ENCODE peak calls at places on chromosomes 16 and 17, in five cellular contexts. T, O, X, R and L are unnamed samples.

GRCh38 chr16:22330326-22330725 is 33.1 kb downstream of the POLR3E start:
- DNase-seq in R (no peak), T (no peak), X (no peak), O (no peak), L (no peak)

GRCh38 chr16:62475573-62475972 is 439.3 kb upstream of the CDH8 start:
- DNase-seq in X (no peak), T (no peak), O (no peak), R (no peak), L (no peak)

GRCh38 chr16:11470676-11471415 is 115.9 kb downstream of the LITAF start:
- DNase-seq in T (no peak), O (no peak), X (no peak), R (no peak), L (no peak)

GRCh38 chr16:29813644-29814562 is 1.9 kb downstream of the PRRT2 start:
- DNase-seq in X (no peak), R (no peak), O (no peak), T (no peak), L (no peak)

GRCh38 chr16:7345423-7345822 is 12.8 kb downstream of the RBFOX1 start:
- DNase-seq in T (peak), O (no peak), R (no peak), X (no peak), L (no peak)

GRCh38 chr17:75864448-75864871 is 9.3 kb upstream of the WBP2 start:
- DNase-seq in R (peak), O (peak), T (peak), X (peak), L (peak)

GRCh38 chr16:17397499-17397891 is 73.3 kb downstream of the XYLT1 start:
- DNase-seq in R (no peak), X (peak), T (no peak), O (peak), L (no peak)

GRCh38 chr17:36148559-36149295 is 27.7 kb downstream of the TBC1D3B start:
- DNase-seq in T (peak), X (peak), R (peak), O (peak), L (peak)

GRCh38 chr16:3106205-3106928 is 6.0 kb upstream of the ZNF205 start:
- DNase-seq in X (peak), O (peak), T (peak), R (peak), L (peak)

GRCh38 chr17:17523714-17524075 is 27.5 kb upstream of the RASD1 start:
- DNase-seq in T (no peak), X (no peak), R (no peak), O (no peak), L (no peak)

GRCh38 chr17:77061711-77062110 is 79.1 kb upstream of the SEC14L1 start:
- DNase-seq in R (no peak), O (no peak), T (no peak), X (no peak), L (no peak)

GRCh38 chr16:17367932-17368331 is 102.8 kb downstream of the XYLT1 start:
- DNase-seq in R (no peak), X (no peak), T (no peak), O (no peak), L (no peak)

GRCh38 chr16:87140211-87141200 is 176.7 kb downstream of the C16orf95 start:
- DNase-seq in R (no peak), X (no peak), O (no peak), T (no peak), L (no peak)

GRCh38 chr16:12690024-12690423 is 113.7 kb downstream of the CPPED1 start:
- DNase-seq in X (no peak), O (no peak), T (no peak), R (no peak), L (no peak)

GRCh38 chr17:40956401-40957254 is 10.1 kb downstream of the KRT39 start:
- DNase-seq in T (no peak), X (no peak), R (no peak), O (no peak), L (no peak)

GRCh38 chr16:29824589-29825144 is 4.4 kb downstream of the MVP start:
- DNase-seq in R (no peak), O (no peak), X (no peak), T (no peak), L (no peak)

GRCh38 chr16:26963109-26963508 is 103.6 kb upstream of the C16orf82 start:
- DNase-seq in T (no peak), O (no peak), X (peak), R (no peak), L (no peak)

GRCh38 chr17:57949649-57950048 is 5.6 kb downstream of the CUEDC1 start:
- DNase-seq in X (no peak), R (no peak), O (no peak), T (no peak), L (no peak)

GRCh38 chr16:86496262-86496928 is 13.9 kb upstream of the FOXF1 start:
- DNase-seq in O (no peak), R (no peak), X (no peak), T (no peak), L (no peak)

GRCh38 chr16:8944113-8944765 is 19.5 kb downstream of the USP7 start:
- DNase-seq in X (no peak), O (no peak), R (no peak), T (no peak), L (no peak)

GRCh38 chr17:67105213-67105612 is 60.9 kb downstream of the CACNG1 start:
- DNase-seq in R (no peak), O (no peak), T (no peak), X (no peak), L (no peak)

GRCh38 chr17:68248886-68249872 is 1.3 kb downstream of the AMZ2 start:
- DNase-seq in O (no peak), R (no peak), T (no peak), X (peak), L (no peak)

GRCh38 chr17:76585048-76585648 is 512 bp downstream of the ST6GALNAC2 start:
- DNase-seq in R (peak), X (no peak), O (no peak), T (no peak), L (no peak)

GRCh38 chr17:46777943-46778915 is 40.3 kb downstream of the WNT3 start:
- DNase-seq in X (no peak), O (no peak), T (no peak), R (no peak), L (no peak)

GRCh38 chr17:38541281-38541680 is 64.5 kb downstream of the SRCIN1 start:
- DNase-seq in O (no peak), R (no peak), T (no peak), X (no peak), L (no peak)

GRCh38 chr17:75689441-75689873 is 22.3 kb downstream of the SAP30BP start:
- DNase-seq in T (peak), X (peak), R (no peak), O (peak), L (peak)

GRCh38 chr16:20849587-20850390 is 43.5 kb downstream of the REXO5 start:
- DNase-seq in X (peak), T (peak), O (peak), R (peak), L (peak)

GRCh38 chr16:12833939-12834338 is 30.3 kb upstream of the CPPED1 start:
- DNase-seq in T (no peak), O (no peak), R (no peak), X (no peak), L (no peak)

GRCh38 chr17:185445-186138 is 4.1 kb upstream of the DOC2B start:
- DNase-seq in R (no peak), T (no peak), X (peak), O (no peak), L (no peak)

GRCh38 chr16:396605-397004 is 394 bp upstream of the NME4 start:
- DNase-seq in R (no peak), X (no peak), O (no peak), T (peak), L (no peak)

GRCh38 chr17:4195306-4195705 is 52.3 kb downstream of the CYB5D2 start:
- DNase-seq in R (no peak), T (no peak), X (no peak), O (no peak), L (no peak)

GRCh38 chr17:12410721-12411120 is 255.0 kb upstream of the MYOCD start:
- DNase-seq in O (no peak), R (no peak), T (no peak), X (no peak), L (no peak)

GRCh38 chr17:80101946-80102706 is 745 bp downstream of the GAA start:
- DNase-seq in T (peak), R (no peak), O (no peak), X (peak), L (no peak)